ENCODE peak calls at places on chromosomes 2 and 18, in ten cellular contexts. E is sigmoid colon, N is kidney epithelial cell, F is cardiac fibroblast, B is fibroblast of the aortic adventitia, K is body of pancreas, W is AG10803, P is A549, X is choroid plexus epithelial cell, S is spleen. T is an unnamed sample.

GRCh38 chr2:75403991-75404428 is 156.7 kb downstream of the EVA1A start:
- DNase-seq in E (no peak), N (peak), F (peak), B (peak), K (no peak), W (peak), P (peak), X (peak), S (no peak), T (no peak)

GRCh38 chr18:34467059-34467458 is 242.3 kb upstream of the NOL4 start:
- DNase-seq in E (no peak), N (no peak), F (peak), B (no peak), K (no peak), W (no peak), P (no peak), X (peak), S (no peak), T (no peak)

GRCh38 chr2:23583467-23583866 is 198.5 kb downstream of the KLHL29 start:
- DNase-seq in E (no peak), N (no peak), F (no peak), B (no peak), K (no peak), W (no peak), P (no peak), X (no peak), S (no peak), T (no peak)

GRCh38 chr2:205681836-205682238 is 464 bp upstream of the NRP2 start:
- DNase-seq in E (peak), N (no peak), F (peak), B (no peak), K (no peak), W (peak), P (no peak), X (peak), S (no peak), T (no peak)

GRCh38 chr2:59959944-59960343 is 593.5 kb downstream of the BCL11A start:
- DNase-seq in E (no peak), N (no peak), F (no peak), B (no peak), K (no peak), W (no peak), P (no peak), X (no peak), S (no peak), T (no peak)

GRCh38 chr2:49988301-49988700 is 834.0 kb upstream of the FSHR start:
- DNase-seq in E (no peak), N (peak), F (no peak), B (no peak), K (no peak), W (no peak), P (no peak), X (no peak), S (no peak), T (no peak)

GRCh38 chr2:184174493-184175112 is 423.7 kb upstream of the ZNF804A start:
- DNase-seq in E (no peak), N (no peak), F (no peak), B (no peak), K (no peak), W (no peak), P (no peak), X (no peak), S (no peak), T (no peak)

GRCh38 chr2:241598061-241598460 is 38.9 kb downstream of the THAP4 start:
- DNase-seq in E (no peak), N (no peak), F (peak), B (peak), K (no peak), W (no peak), P (no peak), X (peak), S (no peak), T (no peak)

GRCh38 chr2:197941715-197942114 is 137.3 kb downstream of the PLCL1 start:
- DNase-seq in E (no peak), N (no peak), F (no peak), B (no peak), K (no peak), W (no peak), P (no peak), X (no peak), S (no peak), T (no peak)

GRCh38 chr2:113117594-113118262 is 9.7 kb upstream of the IL1RN start:
- DNase-seq in E (no peak), N (peak), F (peak), B (peak), K (peak), W (peak), P (no peak), X (peak), S (no peak), T (no peak)

GRCh38 chr2:58875462-58875861 is 634.3 kb upstream of the FANCL start:
- DNase-seq in E (no peak), N (no peak), F (no peak), B (no peak), K (no peak), W (no peak), P (no peak), X (no peak), S (no peak), T (no peak)

GRCh38 chr2:1742680-1743395 is 1.5 kb downstream of the PXDN start:
- DNase-seq in E (peak), N (no peak), F (peak), B (peak), K (peak), W (peak), P (peak), X (peak), S (peak), T (peak)

GRCh38 chr2:109513749-109514588 is 99.8 kb downstream of the SEPTIN10 start:
- DNase-seq in E (peak), N (peak), F (peak), B (peak), K (peak), W (peak), P (peak), X (peak), S (no peak), T (no peak)

GRCh38 chr2:48207201-48207641 is 300.9 kb upstream of the FBXO11 start:
- DNase-seq in E (no peak), N (no peak), F (no peak), B (no peak), K (no peak), W (no peak), P (no peak), X (no peak), S (no peak), T (no peak)

GRCh38 chr2:98601532-98602132 is 6.7 kb downstream of the COA5 start:
- DNase-seq in E (no peak), N (no peak), F (peak), B (peak), K (peak), W (peak), P (peak), X (peak), S (no peak), T (no peak)

GRCh38 chr2:68908392-68908970 is 37.3 kb upstream of the BMP10 start:
- DNase-seq in E (peak), N (peak), F (peak), B (peak), K (peak), W (peak), P (peak), X (peak), S (peak), T (no peak)

GRCh38 chr18:42363446-42363845 is 408.4 kb downstream of the PIK3C3 start:
- DNase-seq in E (no peak), N (no peak), F (no peak), B (no peak), K (no peak), W (no peak), P (no peak), X (no peak), S (no peak), T (no peak)

GRCh38 chr2:158781562-158781961 is 13.6 kb upstream of the DAPL1 start:
- DNase-seq in E (no peak), N (peak), F (peak), B (peak), K (no peak), W (peak), P (peak), X (peak), S (no peak), T (no peak)

GRCh38 chr2:96156011-96156820 is 11.0 kb upstream of the DUSP2 start:
- DNase-seq in E (peak), N (no peak), F (no peak), B (no peak), K (no peak), W (no peak), P (no peak), X (no peak), S (peak), T (peak)

GRCh38 chr2:47534179-47534919 is 131.4 kb downstream of the MSH2 start:
- DNase-seq in E (peak), N (peak), F (peak), B (peak), K (peak), W (peak), P (peak), X (peak), S (no peak), T (no peak)

GRCh38 chr2:229852565-229852964 is 69.2 kb downstream of the TRIP12 start:
- DNase-seq in E (no peak), N (no peak), F (peak), B (peak), K (no peak), W (peak), P (no peak), X (peak), S (peak), T (no peak)

GRCh38 chr2:239487272-239487671 is 86.5 kb upstream of the HDAC4 start:
- DNase-seq in E (no peak), N (no peak), F (no peak), B (no peak), K (no peak), W (no peak), P (no peak), X (no peak), S (no peak), T (no peak)

GRCh38 chr18:34637094-34637801 is 72.8 kb upstream of the DTNA start:
- DNase-seq in E (no peak), N (no peak), F (no peak), B (no peak), K (no peak), W (no peak), P (no peak), X (no peak), S (no peak), T (no peak)

GRCh38 chr2:152466925-152467676 is 132.1 kb downstream of the FMNL2 start:
- DNase-seq in E (peak), N (no peak), F (peak), B (peak), K (no peak), W (peak), P (no peak), X (peak), S (no peak), T (no peak)

GRCh38 chr2:188322569-188323531 is 31.2 kb downstream of the GULP1 start:
- DNase-seq in E (no peak), N (no peak), F (peak), B (peak), K (peak), W (no peak), P (peak), X (peak), S (no peak), T (no peak)

GRCh38 chr2:127913808-127914457 is 28.2 kb upstream of the AMMECR1L start:
- DNase-seq in E (no peak), N (no peak), F (peak), B (no peak), K (no peak), W (no peak), P (peak), X (no peak), S (peak), T (no peak)

DNA sequence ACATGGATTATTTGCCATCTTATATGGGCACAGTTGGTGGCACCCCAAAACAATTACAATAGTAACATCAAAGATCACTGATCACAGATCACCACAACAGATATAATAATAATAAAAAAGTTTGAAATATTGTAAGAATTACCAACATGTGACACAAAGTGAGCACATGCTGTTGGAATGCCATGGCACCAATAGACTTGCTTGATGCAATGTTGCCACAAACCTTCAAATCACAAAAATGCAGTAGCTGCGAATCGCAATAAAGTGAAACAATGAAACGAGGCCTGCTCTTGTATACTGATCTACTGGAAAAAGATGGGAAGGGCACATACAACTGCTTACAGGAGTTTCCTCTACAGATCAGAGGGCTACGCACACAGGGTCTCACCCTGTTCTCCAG is 32.2 kb upstream of the AMMECR1L start:
- DNase-seq in E (no peak), N (no peak), F (peak), B (peak), K (no peak), W (peak), P (no peak), X (peak), S (no peak), T (no peak)
- TF ChIP-seq CTCF in E (no peak), N (no peak), F (no peak), B (no peak), K (no peak), W (no peak), P (no peak), X (no peak), S (no peak), T (no peak)

DNA sequence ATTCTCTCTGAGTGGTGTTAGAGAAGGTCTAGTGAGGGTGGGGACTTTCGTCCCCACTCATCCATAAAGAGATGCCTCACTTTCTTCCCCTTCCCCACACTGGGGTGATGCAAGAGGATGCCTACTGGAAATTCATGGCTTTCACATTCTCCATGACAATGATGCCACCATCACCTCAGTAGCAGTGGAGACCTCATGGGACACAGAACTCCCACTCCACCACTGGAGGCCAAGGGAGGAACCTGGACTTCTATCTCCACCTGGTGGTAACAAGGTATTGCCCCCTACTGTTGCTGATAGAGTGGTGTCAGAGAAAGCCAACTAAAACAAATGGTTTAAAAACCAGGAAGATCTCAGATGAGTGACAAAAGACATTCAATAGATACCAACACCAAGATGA is 110.9 kb downstream of the INHBB start:
- DNase-seq in E (no peak), N (no peak), F (no peak), B (no peak), K (no peak), W (no peak), P (peak), X (no peak), S (peak), T (no peak)
- TF ChIP-seq CTCF in E (no peak), N (no peak), F (no peak), B (no peak), K (no peak), W (no peak), P (peak), X (no peak), S (no peak), T (no peak)

GRCh38 chr2:143841935-143842334 is 678.0 kb downstream of the ZEB2 start:
- DNase-seq in E (no peak), N (no peak), F (peak), B (peak), K (no peak), W (peak), P (peak), X (peak), S (no peak), T (no peak)
- TF ChIP-seq CTCF in E (no peak), N (peak), F (no peak), B (peak), K (no peak), W (peak), P (no peak), X (peak), S (no peak), T (peak)

GRCh38 chr18:79577451-79578395 is 101.9 kb upstream of the CTDP1 start:
- DNase-seq in E (peak), N (no peak), F (peak), B (no peak), K (peak), W (no peak), P (no peak), X (peak), S (peak), T (peak)

GRCh38 chr18:79573921-79574491 is 105.6 kb upstream of the CTDP1 start:
- DNase-seq in E (peak), N (no peak), F (no peak), B (no peak), K (peak), W (no peak), P (no peak), X (no peak), S (peak), T (peak)

GRCh38 chr18:79576686-79577351 is 102.8 kb upstream of the CTDP1 start:
- DNase-seq in E (peak), N (no peak), F (peak), B (peak), K (peak), W (peak), P (no peak), X (peak), S (peak), T (peak)

GRCh38 chr18:79574938-79575525 is 104.6 kb upstream of the CTDP1 start:
- DNase-seq in E (peak), N (no peak), F (no peak), B (no peak), K (peak), W (no peak), P (no peak), X (no peak), S (peak), T (peak)

GRCh38 chr18:79575891-79576685 is 103.5 kb upstream of the CTDP1 start:
- DNase-seq in E (peak), N (no peak), F (peak), B (peak), K (peak), W (peak), P (no peak), X (peak), S (peak), T (no peak)
- TF ChIP-seq CTCF in E (no peak), N (no peak), F (no peak), B (no peak), K (no peak), W (no peak), P (no peak), X (peak), S (no peak), T (no peak)

GRCh38 chr2:120204945-120205670 is 18.1 kb downstream of the TMEM185B start:
- DNase-seq in E (no peak), N (no peak), F (no peak), B (no peak), K (no peak), W (no peak), P (no peak), X (no peak), S (no peak), T (no peak)

GRCh38 chr2:120205901-120206581 is 17.2 kb downstream of the TMEM185B start:
- DNase-seq in E (no peak), N (no peak), F (peak), B (no peak), K (peak), W (no peak), P (no peak), X (no peak), S (peak), T (no peak)

GRCh38 chr2:120203341-120204021 is 19.7 kb downstream of the TMEM185B start:
- DNase-seq in E (no peak), N (no peak), F (peak), B (no peak), K (no peak), W (no peak), P (no peak), X (no peak), S (peak), T (no peak)

GRCh38 chr2:120204417-120204816 is 18.8 kb downstream of the TMEM185B start:
- DNase-seq in E (no peak), N (no peak), F (no peak), B (no peak), K (no peak), W (no peak), P (no peak), X (no peak), S (peak), T (no peak)

DNA sequence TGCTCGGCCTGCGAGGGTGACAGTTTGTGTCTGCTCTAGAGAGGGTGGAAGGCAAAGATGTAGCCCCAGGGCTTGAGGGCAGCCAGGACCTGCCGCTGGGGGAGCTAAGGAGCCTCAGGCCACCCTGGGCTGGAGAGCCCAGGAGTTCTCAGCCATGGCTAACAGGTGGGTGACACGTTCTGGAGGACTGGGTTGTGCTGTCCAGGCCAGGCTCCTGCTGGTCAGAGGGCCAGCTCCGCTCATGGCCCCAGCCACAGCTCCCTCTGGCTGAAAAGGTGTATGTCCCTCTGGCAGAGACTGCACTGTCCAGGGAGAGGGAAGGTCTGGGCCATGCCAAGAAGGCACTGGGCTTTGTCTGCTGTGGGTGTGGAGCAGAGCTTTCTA is 19.2 kb downstream of the TMEM185B start:
- DNase-seq in E (no peak), N (no peak), F (no peak), B (no peak), K (no peak), W (no peak), P (no peak), X (no peak), S (no peak), T (no peak)
- TF ChIP-seq CTCF in E (no peak), N (no peak), F (no peak), B (no peak), K (no peak), W (peak), P (no peak), X (peak), S (no peak), T (no peak)

T was measured in type B pancreatic cell.